ENCODE peak calls at places on chromosomes 5 and 9, in ten cellular contexts. H, C, B, V, W, K, T, N, O and Z are unnamed samples.
A peak's percentile ranks its signal among the peaks of the same experiment; 100 is the strongest.

GRCh38 chr9:136231478-136232297 is 13.9 kb downstream of the QSOX2 start:
- DNase-seq in K (no peak), H (no peak), N (no peak), B (peak; percentile 50), C (no peak), O (no peak), T (peak; percentile 90), W (no peak), V (no peak), Z (no peak)

GRCh38 chr9:77417570-77417969 is 230.6 kb downstream of the GNA14 start:
- DNase-seq in T (peak; percentile 54), B (no peak), K (peak; percentile 51), W (no peak), C (no peak), H (no peak), O (no peak), N (no peak), V (no peak), Z (no peak)

GRCh38 chr5:1445895-1446601 is 808 bp upstream of the SLC6A3 start:
- DNase-seq in C (no peak), H (no peak), O (peak; percentile 17), B (no peak), W (no peak), K (no peak), V (peak; percentile 18), T (no peak), N (no peak), Z (no peak)

GRCh38 chr9:126668058-126668457 is 54.3 kb downstream of the LMX1B start:
- DNase-seq in H (no peak), C (no peak), O (no peak), B (no peak), N (no peak), W (no peak), K (no peak), T (no peak), V (no peak), Z (no peak)

GRCh38 chr5:143080407-143080806 is 310.2 kb downstream of the ARHGAP26 start:
- DNase-seq in C (no peak), K (no peak), O (no peak), V (no peak), N (no peak), T (no peak), H (peak; percentile 70), B (no peak), W (no peak), Z (no peak)

GRCh38 chr9:110427497-110428104 is 89.9 kb upstream of the TXNDC8 start:
- DNase-seq in C (no peak), B (no peak), T (peak; percentile 51), V (no peak), K (peak; percentile 41), H (peak; percentile 65), O (peak; percentile 55), W (peak; percentile 29), N (no peak), Z (peak; percentile 45)

GRCh38 chr5:115033861-115034260 is 135.8 kb downstream of the TRIM36 start:
- DNase-seq in C (no peak), N (no peak), H (no peak), O (no peak), V (no peak), B (no peak), K (no peak), W (no peak), T (peak; percentile 47), Z (no peak)

GRCh38 chr5:180121799-180122198 is 50.2 kb upstream of the RNF130 start:
- DNase-seq in O (no peak), C (no peak), W (no peak), T (no peak), K (no peak), V (no peak), H (no peak), N (no peak), B (no peak), Z (no peak)

GRCh38 chr5:59485629-59486439 is 407.7 kb downstream of the PDE4D start:
- DNase-seq in N (no peak), K (peak; percentile 36), T (no peak), W (no peak), V (no peak), C (no peak), B (no peak), O (no peak), H (no peak), Z (no peak)

GRCh38 chr5:72459089-72459661 is 48.0 kb downstream of the ZNF366 start:
- DNase-seq in B (no peak), C (no peak), N (no peak), T (no peak), O (no peak), W (no peak), K (peak; percentile 46), H (no peak), V (no peak), Z (no peak)

GRCh38 chr9:16794871-16795639 is 75.4 kb downstream of the BNC2 start:
- DNase-seq in T (no peak), O (no peak), W (no peak), K (peak; percentile 72), N (no peak), C (no peak), V (peak; percentile 22), H (no peak), B (no peak), Z (peak; percentile 7)

GRCh38 chr9:116483622-116484482 is 203.3 kb upstream of the TRIM32 start:
- DNase-seq in N (no peak), O (no peak), T (no peak), C (no peak), H (no peak), W (no peak), K (no peak), B (no peak), V (no peak), Z (no peak)
- H3K27ac ChIP-seq in N (no peak overlapping the region), O (no peak overlapping the region), T (no peak overlapping the region), C (no peak overlapping the region), H (no peak overlapping the region), W (no peak overlapping the region), K (no peak overlapping the region), B (no peak overlapping the region), V (no peak overlapping the region), Z (no peak overlapping the region)

DNA sequence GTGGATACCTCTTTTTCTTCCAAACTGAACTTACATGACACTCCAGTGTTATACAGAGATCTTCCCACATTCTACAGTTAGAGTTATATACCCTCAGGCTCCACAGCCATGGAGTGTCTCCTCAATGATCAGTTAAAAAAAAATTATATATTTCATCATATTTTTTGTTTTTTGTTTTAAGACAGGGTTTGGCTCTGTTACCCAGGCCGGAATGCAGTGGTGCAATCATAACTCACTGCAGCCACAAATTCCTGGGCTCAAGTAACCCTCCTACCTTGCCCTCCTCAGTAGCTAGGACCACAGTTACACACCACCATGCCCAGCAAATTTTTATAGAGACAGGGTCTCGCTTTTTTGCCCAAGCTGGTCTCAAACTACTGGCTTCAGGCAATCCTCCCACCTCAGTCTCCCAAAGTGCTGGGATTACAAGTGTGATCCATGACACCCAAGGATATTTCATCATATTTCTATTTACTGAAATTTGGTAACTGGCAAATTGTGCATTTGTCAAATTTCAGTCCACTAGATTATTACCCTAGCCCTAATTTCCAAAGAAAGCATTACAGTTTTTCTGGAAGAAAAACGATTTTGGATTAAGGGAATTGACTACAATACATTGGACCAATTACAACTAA is 18.1 kb upstream of the SCAI start:
- DNase-seq in W (no peak), N (no peak), T (no peak), O (no peak), K (peak; percentile 38), V (no peak), H (no peak), B (no peak), C (no peak), Z (no peak)
- H3K27ac ChIP-seq in W (no peak overlapping the region), N (no peak overlapping the region), T (no peak overlapping the region), O (peak overlapping the region; percentile 56), K (no peak overlapping the region), V (no peak overlapping the region), H (no peak overlapping the region), B (no peak overlapping the region), C (no peak overlapping the region), Z (no peak overlapping the region)

DNA sequence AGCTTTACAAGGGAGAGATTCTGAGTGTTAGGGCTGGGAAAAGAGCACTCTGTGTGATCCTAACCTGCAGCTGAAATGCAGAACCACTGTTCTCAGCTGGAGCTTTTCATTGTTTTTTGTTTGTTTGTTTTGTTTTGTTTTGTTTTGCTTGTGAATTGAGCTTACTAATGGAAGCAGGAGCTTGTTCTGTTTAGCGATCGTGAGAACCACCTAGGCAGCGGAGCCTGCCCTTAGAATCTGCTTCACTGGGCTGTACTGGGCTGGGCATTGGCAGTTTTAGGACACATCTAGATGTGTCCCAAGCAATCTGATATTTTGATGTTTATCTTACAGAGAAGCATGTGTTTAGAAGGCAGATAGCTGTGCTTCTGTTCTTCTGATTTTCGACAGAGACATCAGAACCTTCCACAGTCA is 14.3 kb downstream of the SYK start:
- DNase-seq in V (no peak), B (no peak), T (no peak), N (no peak), H (no peak), O (no peak), C (no peak), K (no peak), W (no peak), Z (no peak)
- H3K27ac ChIP-seq in V (no peak overlapping the region), B (no peak overlapping the region), T (peak overlapping the region; percentile 76), N (no peak overlapping the region), H (peak overlapping the region; percentile 30), O (peak overlapping the region; percentile 54), C (no peak overlapping the region), K (no peak overlapping the region), W (peak overlapping the region; percentile 95), Z (no peak overlapping the region)

GRCh38 chr9:89436963-89437625 is 60.8 kb downstream of the SEMA4D start:
- DNase-seq in V (no peak), K (no peak), H (peak; percentile 79), N (peak; percentile 50), T (peak; percentile 87), B (peak; percentile 78), C (peak; percentile 37), W (peak; percentile 74), O (peak; percentile 84), Z (no peak)

GRCh38 chr9:89436326-89436725 is 61.6 kb downstream of the SEMA4D start:
- DNase-seq in O (no peak), V (no peak), W (no peak), T (no peak), H (no peak), C (no peak), N (no peak), K (no peak), B (no peak), Z (no peak)

GRCh38 chr9:89434636-89435314 is 63.1 kb downstream of the SEMA4D start:
- DNase-seq in B (no peak), C (no peak), T (no peak), V (no peak), H (no peak), N (no peak), K (no peak), W (no peak), O (no peak), Z (no peak)

GRCh38 chr9:89433826-89434225 is 64.1 kb downstream of the SEMA4D start:
- DNase-seq in O (no peak), B (no peak), T (no peak), H (no peak), V (no peak), W (no peak), N (no peak), K (peak; percentile 78), C (no peak), Z (no peak)

GRCh38 chr9:89435315-89435823 is 62.5 kb downstream of the SEMA4D start:
- DNase-seq in N (no peak), V (no peak), B (no peak), K (no peak), H (peak; percentile 95), T (no peak), W (peak; percentile 54), C (no peak), O (peak; percentile 90), Z (peak; percentile 79)
- H3K27ac ChIP-seq in N (peak overlapping the region; percentile 21), V (no peak overlapping the region), B (peak overlapping the region; percentile 52), K (no peak overlapping the region), H (peak overlapping the region; percentile 15), T (no peak overlapping the region), W (no peak overlapping the region), C (peak overlapping the region; percentile 57), O (peak overlapping the region; percentile 65), Z (peak overlapping the region; percentile 72)

GRCh38 chr5:177450672-177451424 is 4.2 kb downstream of the PRR7 start:
- DNase-seq in O (no peak), H (no peak), V (no peak), K (no peak), T (no peak), C (no peak), B (no peak), W (no peak), N (no peak), Z (no peak)
- H3K27ac ChIP-seq in O (no peak overlapping the region), H (no peak overlapping the region), V (no peak overlapping the region), K (no peak overlapping the region), T (no peak overlapping the region), C (no peak overlapping the region), B (no peak overlapping the region), W (no peak overlapping the region), N (no peak overlapping the region), Z (no peak overlapping the region)